ENCODE peak calls at places on chromosomes 5 and 9, in six cellular contexts. Q is pancreas, I is HFF-Myc, H is spleen, W is coronary artery, Y is endothelial cell. N is an unnamed sample.
A peak's percentile ranks its signal among the peaks of the same experiment; 100 is the strongest.

GRCh38 chr9:6711403-6711802 is 46.4 kb upstream of the KDM4C start:
- DNase-seq in Q (no peak), I (peak; percentile 12), H (no peak), W (no peak), Y (no peak), N (no peak)

GRCh38 chr5:64977779-64978178 is 209.0 kb downstream of the CWC27 start:
- DNase-seq in Q (no peak), I (no peak), H (no peak), W (no peak), Y (no peak), N (no peak)

GRCh38 chr9:127586537-127586936 is 25.5 kb upstream of the STXBP1 start:
- DNase-seq in Q (peak; percentile 78), I (no peak), H (peak; percentile 80), W (peak; percentile 86), Y (peak; percentile 80), N (peak; percentile 78)

GRCh38 chr5:32225445-32225844 is 51.3 kb upstream of the GOLPH3 start:
- DNase-seq in Q (no peak), I (peak; percentile 88), H (no peak), W (no peak), Y (no peak), N (no peak)

GRCh38 chr5:55888205-55888604 is 37.0 kb downstream of the IL31RA start:
- DNase-seq in Q (no peak), I (no peak), H (no peak), W (no peak), Y (no peak), N (no peak)

GRCh38 chr5:119011186-119011585 is 22.8 kb upstream of the DTWD2 start:
- DNase-seq in Q (no peak), I (no peak), H (peak; percentile 62), W (no peak), Y (no peak), N (no peak)

GRCh38 chr9:91750343-91750742 is 199.7 kb downstream of the ROR2 start:
- DNase-seq in Q (no peak), I (no peak), H (peak; percentile 44), W (no peak), Y (no peak), N (no peak)

GRCh38 chr9:134288731-134289130 is 37.5 kb upstream of the RXRA start:
- DNase-seq in Q (peak; percentile 9), I (no peak), H (peak; percentile 54), W (no peak), Y (no peak), N (no peak)

GRCh38 chr5:132557425-132557805 is 638 bp downstream of the RAD50 start:
- DNase-seq in Q (peak; percentile 32), I (peak; percentile 24), H (peak; percentile 77), W (no peak), Y (peak; percentile 10), N (peak; percentile 37)

GRCh38 chr5:171429543-171429910 is 10.1 kb downstream of the FGF18 start:
- DNase-seq in Q (no peak), I (no peak), H (peak; percentile 52), W (peak; percentile 65), Y (no peak), N (no peak)

GRCh38 chr9:69946800-69947437 is 96.7 kb upstream of the MAMDC2 start:
- DNase-seq in Q (no peak), I (peak; percentile 76), H (no peak), W (no peak), Y (no peak), N (no peak)

GRCh38 chr9:94525396-94526035 is 29.4 kb upstream of the PCAT7 start:
- DNase-seq in Q (no peak), I (no peak), H (no peak), W (no peak), Y (no peak), N (no peak)

GRCh38 chr5:27947088-27947487 is 908.7 kb upstream of the CDH9 start:
- DNase-seq in Q (no peak), I (no peak), H (no peak), W (no peak), Y (no peak), N (no peak)

GRCh38 chr9:92561374-92562329 is 25.9 kb upstream of the ECM2 start:
- DNase-seq in Q (no peak), I (peak; percentile 49), H (no peak), W (no peak), Y (no peak), N (no peak)

GRCh38 chr9:130940023-130940549 is 1.0 kb upstream of the FIBCD1 start:
- DNase-seq in Q (no peak), I (no peak), H (no peak), W (no peak), Y (no peak), N (no peak)

GRCh38 chr5:177310757-177311173 is 933 bp downstream of the MXD3 start:
- DNase-seq in Q (no peak), I (no peak), H (peak; percentile 88), W (no peak), Y (peak; percentile 43), N (no peak)

GRCh38 chr5:80935811-80936385 is 24.3 kb upstream of the RASGRF2 start:
- DNase-seq in Q (no peak), I (no peak), H (no peak), W (no peak), Y (no peak), N (peak; percentile 22)

GRCh38 chr9:20557890-20558608 is 64.2 kb downstream of the MLLT3 start:
- DNase-seq in Q (no peak), I (no peak), H (no peak), W (no peak), Y (no peak), N (no peak)

GRCh38 chr5:30581198-30581925 is 612.1 kb upstream of the CDH6 start:
- DNase-seq in Q (no peak), I (no peak), H (no peak), W (no peak), Y (no peak), N (no peak)

GRCh38 chr9:21788752-21789151 is 13.7 kb upstream of the MTAP start:
- DNase-seq in Q (no peak), I (no peak), H (no peak), W (no peak), Y (no peak), N (no peak)
- TF ChIP-seq CTCF in Q (no peak), I (no peak), H (no peak), W (no peak), Y (no peak), N (no peak)

DNA sequence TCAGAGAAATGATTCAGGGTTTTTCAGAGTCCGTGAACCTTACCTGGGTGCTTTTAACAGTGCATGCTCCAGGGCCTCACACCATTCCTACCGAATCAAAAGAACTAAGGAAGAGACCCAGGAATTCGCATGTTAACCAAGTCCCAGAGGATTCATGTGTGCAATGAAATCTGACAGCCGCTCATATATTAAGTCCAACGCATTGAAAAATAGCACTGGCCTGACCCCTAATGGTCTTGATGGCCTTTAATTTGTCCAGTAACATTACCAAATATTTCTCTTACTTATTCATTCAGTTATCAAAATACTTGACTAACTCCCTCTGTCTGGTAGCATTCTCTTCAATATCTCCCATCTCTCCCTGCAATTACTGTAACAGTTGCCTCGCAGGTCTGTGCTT is 55.0 kb upstream of the MARCHF11 start:
- DNase-seq in Q (no peak), I (no peak), H (no peak), W (no peak), Y (no peak), N (no peak)
- TF ChIP-seq CTCF in Q (no peak), I (no peak), H (no peak), W (no peak), Y (no peak), N (no peak)

GRCh38 chr5:62589504-62589903 is 10.9 kb downstream of the LRRC70 start:
- DNase-seq in Q (no peak), I (no peak), H (no peak), W (no peak), Y (no peak), N (no peak)
- TF ChIP-seq CTCF in Q (no peak), I (no peak), H (no peak), W (no peak), Y (no peak), N (no peak)

GRCh38 chr5:150847334-150847695 is 994 bp downstream of the IRGM start:
- DNase-seq in Q (no peak), I (no peak), H (peak; percentile 60), W (no peak), Y (no peak), N (no peak)
- TF ChIP-seq CTCF in Q (no peak), I (no peak), H (peak; percentile 2), W (no peak), Y (peak; percentile 12), N (no peak)

DNA sequence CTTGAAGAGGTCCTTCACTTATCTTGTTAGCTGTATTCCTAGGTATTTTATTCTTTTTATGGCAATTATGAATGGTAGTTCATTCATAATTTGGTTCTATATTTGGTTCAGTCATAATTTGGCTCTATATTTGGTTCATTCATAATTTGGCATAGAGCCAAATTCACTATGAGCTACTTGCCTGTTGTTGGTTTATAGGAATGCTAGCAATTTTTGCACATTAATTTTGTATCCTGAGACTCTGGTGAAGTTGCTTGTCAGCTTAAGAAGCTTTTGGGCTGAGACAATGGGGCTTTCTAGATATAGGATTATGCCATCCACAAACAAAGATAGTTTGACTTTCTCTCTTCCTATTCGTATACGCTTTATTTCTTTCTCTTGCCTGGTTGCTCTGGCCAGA is 142.2 kb downstream of the PLCXD3 start:
- DNase-seq in Q (no peak), I (no peak), H (no peak), W (no peak), Y (no peak), N (no peak)
- TF ChIP-seq CTCF in Q (no peak), I (no peak), H (no peak), W (no peak), Y (no peak), N (no peak)

DNA sequence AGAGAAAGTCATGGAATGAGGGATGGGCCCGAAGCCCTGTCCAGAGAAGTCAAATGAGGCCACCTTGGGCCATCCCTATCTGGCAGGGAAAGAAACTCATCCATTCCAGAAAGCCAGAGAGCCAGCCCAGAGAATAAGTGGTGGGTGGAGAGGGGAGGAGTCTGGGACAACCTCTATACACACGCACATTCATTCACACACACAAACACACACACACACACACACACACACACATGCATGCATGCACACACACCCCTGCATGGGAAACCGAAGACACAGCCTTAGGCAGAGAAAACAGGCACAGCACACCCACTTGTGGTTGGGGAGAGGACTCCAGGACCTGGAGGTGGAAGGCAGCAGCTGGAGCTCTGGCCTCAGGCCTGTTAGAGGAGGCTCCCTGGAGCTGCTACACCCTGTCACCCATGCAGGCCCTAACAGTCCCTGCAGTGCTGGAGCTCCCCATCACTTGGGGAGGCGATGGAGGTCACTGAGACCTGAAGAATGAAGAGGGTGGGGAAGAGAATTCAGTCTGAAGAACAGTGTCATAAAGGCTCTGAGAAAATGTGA is 38.0 kb downstream of the TGFBI start:
- DNase-seq in Q (peak; percentile 49), I (no peak), H (no peak), W (peak; percentile 71), Y (no peak), N (no peak)
- TF ChIP-seq CTCF in Q (no peak), I (peak; percentile 29), H (no peak), W (no peak), Y (no peak), N (no peak)

DNA sequence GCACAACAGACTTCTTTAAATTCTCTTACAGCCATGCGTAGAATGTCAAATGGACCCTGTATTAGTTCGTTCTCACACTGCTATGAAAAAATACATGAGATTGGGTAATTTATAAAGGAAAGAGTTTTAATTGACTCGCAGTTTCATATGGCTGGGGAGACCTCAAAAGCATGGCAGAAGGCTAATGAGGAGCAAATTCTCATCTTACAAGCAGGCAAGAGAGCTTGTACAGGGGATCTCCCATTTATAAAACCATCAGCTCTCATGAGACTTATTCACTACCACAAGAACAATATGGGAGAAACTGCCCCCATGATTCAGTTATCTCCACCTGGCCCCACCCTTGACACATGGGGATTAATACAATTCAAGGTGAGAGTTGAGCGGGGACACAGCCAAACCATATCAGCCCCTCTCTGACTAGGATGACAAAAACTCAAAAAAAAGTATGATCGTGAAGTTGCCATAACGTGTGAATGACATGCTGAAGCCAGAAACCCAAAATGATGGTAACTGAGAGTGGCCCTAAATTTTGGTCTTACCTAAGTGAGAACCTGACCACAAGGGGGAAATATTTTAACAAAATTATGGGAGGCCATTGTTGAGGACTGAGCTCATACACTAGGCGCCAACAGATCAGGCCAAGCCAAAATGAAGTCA is 17.5 kb upstream of the TEX10 start:
- DNase-seq in Q (no peak), I (no peak), H (no peak), W (no peak), Y (no peak), N (no peak)
- TF ChIP-seq CTCF in Q (no peak), I (no peak), H (no peak), W (no peak), Y (no peak), N (no peak)

N was measured in GM10248.